ENCODE peak calls at places on chromosome 9, in five cellular contexts. H is upper lobe of right lung, M is HepG2, C is cardiac muscle cell, O is stomach. Y is an unnamed sample.
A peak's percentile ranks its signal among the peaks of the same experiment; 100 is the strongest.

GRCh38 chr9:38482918-38483592 is 58.8 kb upstream of the IGFBPL1 start:
- DNase-seq in O (no peak), H (no peak), M (no peak), C (peak; percentile 81), Y (no peak)

GRCh38 chr9:124045830-124046177 is 34.2 kb downstream of the LHX2 start:
- DNase-seq in M (no peak), C (no peak), O (no peak), H (no peak), Y (no peak)

GRCh38 chr9:84851935-84852585 is 182.5 kb downstream of the NTRK2 start:
- DNase-seq in O (peak; percentile 34), C (no peak), M (no peak), H (no peak), Y (no peak)

GRCh38 chr9:87336407-87336806 is 161.3 kb upstream of the DAPK1 start:
- DNase-seq in H (no peak), C (no peak), M (peak; percentile 46), O (no peak), Y (no peak)

GRCh38 chr9:1745980-1746379 is 269.2 kb upstream of the SMARCA2 start:
- DNase-seq in O (no peak), M (no peak), H (no peak), C (no peak), Y (no peak)

GRCh38 chr9:78031271-78031825 is at the start of gene GNAQ:
- DNase-seq in H (peak; percentile 78), O (no peak), M (no peak), C (peak; percentile 68), Y (no peak)

GRCh38 chr9:113355197-113355596 is 5.9 kb downstream of the BSPRY start:
- DNase-seq in H (no peak), C (peak; percentile 41), M (peak; percentile 77), O (no peak), Y (no peak)

GRCh38 chr9:26935847-26936246 is 11.2 kb downstream of the PLAA start:
- DNase-seq in C (no peak), H (no peak), M (no peak), O (no peak), Y (no peak)

GRCh38 chr9:98563997-98564396 is 144.7 kb downstream of the GABBR2 start:
- DNase-seq in C (no peak), O (no peak), H (no peak), M (no peak), Y (no peak)

GRCh38 chr9:100324594-100325200 is 28.0 kb downstream of the TEX10 start:
- DNase-seq in M (peak; percentile 9), H (no peak), O (no peak), C (peak; percentile 24), Y (no peak)

GRCh38 chr9:97309260-97309659 is 1.8 kb downstream of the CCDC180 start:
- DNase-seq in M (no peak), H (no peak), C (no peak), O (no peak), Y (no peak)

GRCh38 chr9:81522721-81523551 is 166.4 kb downstream of the TLE1 start:
- DNase-seq in M (peak; percentile 77), O (no peak), H (no peak), C (peak; percentile 35), Y (no peak)

GRCh38 chr9:36250079-36250478 is 8.2 kb downstream of the GNE start:
- DNase-seq in H (no peak), C (no peak), M (no peak), O (no peak), Y (no peak)

GRCh38 chr9:109113892-109114609 is 5.7 kb downstream of the TMEM245 start:
- DNase-seq in M (no peak), O (no peak), H (no peak), C (no peak), Y (no peak)

GRCh38 chr9:104774831-104775573 is 11.1 kb downstream of the NIPSNAP3B start:
- DNase-seq in O (no peak), C (peak; percentile 66), M (no peak), H (no peak), Y (no peak)

GRCh38 chr9:95874303-95874988 is 1.0 kb upstream of the ERCC6L2 start:
- DNase-seq in H (no peak), O (no peak), C (no peak), M (peak; percentile 6), Y (peak; percentile 7)

GRCh38 chr9:87716141-87716540 is 9.8 kb upstream of the CTSL start:
- DNase-seq in C (no peak), H (no peak), O (no peak), M (no peak), Y (peak; percentile 29)

GRCh38 chr9:78745996-78746395 is 449.1 kb downstream of the PSAT1 start:
- DNase-seq in M (no peak), O (no peak), C (no peak), H (no peak), Y (no peak)

GRCh38 chr9:134204991-134205578 is 40.7 kb upstream of the RNU6ATAC start:
- DNase-seq in H (peak; percentile 8), C (no peak), O (no peak), M (peak; percentile 41), Y (peak; percentile 64)

GRCh38 chr9:98958271-98958989 is 14.7 kb downstream of the COL15A1 start:
- DNase-seq in H (no peak), M (no peak), C (no peak), O (no peak), Y (no peak)

GRCh38 chr9:6414291-6414690 is 1.3 kb downstream of the UHRF2 start:
- DNase-seq in M (no peak), O (no peak), C (peak; percentile 41), H (no peak), Y (peak; percentile 2)

GRCh38 chr9:25025156-25025555 is 479.5 kb upstream of the IZUMO3 start:
- DNase-seq in H (peak; percentile 35), O (no peak), C (no peak), M (no peak), Y (no peak)

GRCh38 chr9:128577206-128577605 is 24.8 kb downstream of the SPTAN1 start:
- DNase-seq in M (no peak), H (no peak), C (no peak), O (no peak), Y (no peak)
- H3K36me3 ChIP-seq in M (peaks cover 35% of the 10 kb centered on the region), H (peaks cover 100% of the 10 kb centered on the region), C (peaks cover 79% of the 10 kb centered on the region), O (peaks cover 95% of the 10 kb centered on the region), Y (peaks cover 13% of the 10 kb centered on the region)

GRCh38 chr9:136689108-136689460 is 1.8 kb upstream of the AGPAT2 start:
- DNase-seq in O (no peak), M (no peak), H (no peak), C (no peak), Y (no peak)

GRCh38 chr9:136691316-136692189 is 4.3 kb upstream of the AGPAT2 start:
- DNase-seq in M (no peak), C (no peak), H (no peak), O (no peak), Y (no peak)

GRCh38 chr9:136690104-136690840 is 3.0 kb upstream of the AGPAT2 start:
- DNase-seq in M (no peak), C (no peak), O (no peak), H (peak; percentile 74), Y (no peak)

GRCh38 chr9:136692190-136693134 is 5.2 kb upstream of the AGPAT2 start:
- DNase-seq in O (no peak), M (no peak), C (no peak), H (no peak), Y (no peak)

DNA sequence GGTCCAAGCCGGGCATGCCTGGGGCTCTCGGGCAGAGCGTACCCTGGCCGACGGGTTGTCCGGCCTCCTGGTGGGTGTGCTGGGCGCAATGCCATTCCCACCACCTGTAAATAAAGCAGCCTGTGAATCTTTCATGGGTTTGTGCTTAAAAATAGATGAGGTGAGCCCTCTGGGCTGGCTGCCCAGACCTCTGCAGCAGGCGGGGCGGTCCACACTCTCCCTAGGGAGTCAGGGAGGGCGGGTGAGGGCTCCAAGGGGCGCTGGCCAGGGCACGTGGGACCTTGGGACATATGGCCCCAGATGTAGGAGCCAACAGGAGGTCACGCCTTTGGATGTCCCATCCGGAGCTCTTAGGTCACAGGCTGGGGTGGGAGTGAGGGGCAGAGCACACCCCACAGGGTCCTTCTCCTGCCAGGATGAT is 3.6 kb upstream of the AGPAT2 start:
- DNase-seq in H (peak; percentile 79), C (no peak), O (peak; percentile 78), M (no peak), Y (no peak)
- H3K4me1 ChIP-seq in H (peaks cover 41% of the 10 kb centered on the region), C (peaks cover 7% of the 10 kb centered on the region), O (peaks cover 83% of the 10 kb centered on the region), M (peaks cover 61% of the 10 kb centered on the region), Y (peaks cover 54% of the 10 kb centered on the region)

DNA sequence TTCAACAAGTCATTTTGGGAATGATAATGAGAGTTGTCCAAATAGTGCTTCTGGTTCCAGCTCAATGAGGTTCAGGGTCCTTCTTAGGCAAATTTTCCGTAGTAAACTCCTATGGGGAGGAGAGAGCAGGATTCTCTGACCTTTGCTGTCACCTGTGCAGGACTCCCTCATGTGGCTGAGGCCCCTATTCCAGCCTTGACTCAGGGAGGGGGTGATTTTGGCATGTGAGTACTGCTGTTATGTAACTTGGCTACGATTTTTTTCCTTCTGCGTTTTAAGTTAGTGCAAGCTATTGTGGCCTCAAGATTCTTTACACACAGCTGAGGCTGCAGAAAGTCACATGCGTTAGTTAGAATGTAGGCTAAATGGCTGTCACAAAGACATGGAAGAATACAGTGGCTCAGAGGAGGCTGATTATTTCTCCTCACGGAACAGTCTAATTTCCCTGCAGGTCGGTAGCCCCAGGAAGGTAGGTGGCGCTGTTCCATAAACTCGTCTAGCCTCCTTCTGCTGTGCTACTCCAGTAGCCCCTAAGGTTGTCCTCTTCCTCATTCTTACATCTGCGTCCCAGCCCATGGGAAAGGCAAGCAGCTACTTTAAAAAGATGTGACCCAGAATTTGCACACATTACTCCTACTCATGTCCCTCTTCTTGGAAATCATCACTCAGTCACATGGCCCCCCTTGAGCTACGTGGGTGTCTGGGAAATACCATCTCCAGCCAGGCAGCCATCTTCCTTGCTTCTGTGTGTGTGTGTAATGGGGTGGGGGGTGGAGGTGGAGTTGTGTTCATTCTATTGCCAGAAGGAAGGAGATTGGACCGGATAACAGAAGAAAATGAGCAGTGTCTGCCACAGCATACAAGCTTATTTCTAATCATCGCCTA is 486.5 kb downstream of the CCDC171 start:
- DNase-seq in H (no peak), M (peak; percentile 23), C (peak; percentile 57), O (no peak), Y (no peak)
- TF ChIP-seq CTCF in H (no peak), M (peak; percentile 66), C (peak; percentile 28), O (no peak), Y (no peak)

DNA sequence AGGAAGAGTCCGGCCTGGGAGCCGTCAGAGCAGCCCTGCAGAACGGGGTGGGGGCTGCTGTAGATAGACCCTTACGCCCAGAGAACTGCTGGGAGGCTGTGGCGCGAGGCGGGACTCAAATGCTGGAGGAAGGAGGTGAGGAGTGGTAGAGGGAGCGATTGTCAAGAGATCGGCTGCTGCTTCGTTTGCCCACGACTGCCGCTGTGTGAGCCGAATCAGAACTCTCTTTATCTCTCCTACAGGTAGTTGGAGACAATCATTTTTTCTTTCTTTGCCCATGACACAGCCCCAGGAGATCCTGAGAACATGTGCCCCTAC is 446 bp downstream of the ZNF79 start:
- DNase-seq in H (no peak), O (no peak), M (no peak), C (no peak), Y (no peak)
- H3K36me3 ChIP-seq in H (peaks cover 19% of the 10 kb centered on the region), O (peaks cover 14% of the 10 kb centered on the region), M (peaks cover 3% of the 10 kb centered on the region), C (peaks cover 3% of the 10 kb centered on the region), Y (no peaks in the 10 kb centered on the region)

Y was measured in Caco-2.